ENCODE peak calls at places on chromosome 1, in nine cellular contexts. P is mesendoderm; V is heart left ventricle; X is CD8-positive, alpha-beta T cell; A is MM.1S; Q is astrocyte; D is right cardiac atrium; G is PC-9; M is PC-3. R is an unnamed sample. For H3K4me1, the result is how much of the 10 kb centered on the place peaks cover.

GRCh38 chr1:220123889-220124288 is 30.0 kb downstream of the IARS2 start:
- DNase-seq in P (peak), V (no peak), X (no peak), A (peak), Q (no peak), D (no peak), G (no peak), M (peak), R (no peak)

GRCh38 chr1:232278925-232279324 is 351.0 kb downstream of the SIPA1L2 start:
- DNase-seq in P (peak), V (no peak), X (no peak), A (no peak), Q (no peak), D (no peak), G (no peak), M (no peak), R (no peak)

GRCh38 chr1:24659166-24659904 is 16.2 kb downstream of the SRRM1 start:
- DNase-seq in P (no peak), V (no peak), X (no peak), A (no peak), Q (no peak), D (no peak), G (no peak), M (no peak), R (no peak)

GRCh38 chr1:160437432-160438319 is 37.3 kb downstream of the VANGL2 start:
- DNase-seq in P (no peak), V (no peak), X (no peak), A (peak), Q (no peak), D (no peak), G (no peak), M (no peak), R (peak)

GRCh38 chr1:220497220-220497756 is 30.6 kb upstream of the MARK1 start:
- DNase-seq in P (peak), V (no peak), X (no peak), A (no peak), Q (no peak), D (no peak), G (no peak), M (no peak), R (no peak)

GRCh38 chr1:62391369-62391971 is 45.4 kb upstream of the USP1 start:
- DNase-seq in P (peak), V (no peak), X (peak), A (peak), Q (no peak), D (no peak), G (no peak), M (peak), R (no peak)

GRCh38 chr1:58437623-58438022 is 108.9 kb downstream of the OMA1 start:
- DNase-seq in P (peak), V (no peak), X (no peak), A (no peak), Q (no peak), D (no peak), G (no peak), M (no peak), R (no peak)

GRCh38 chr1:204463125-204464060 is 31.2 kb downstream of the PIK3C2B start:
- DNase-seq in P (no peak), V (no peak), X (no peak), A (no peak), Q (no peak), D (peak), G (peak), M (no peak), R (no peak)

GRCh38 chr1:21012937-21013336 is 163.8 kb downstream of the EIF4G3 start:
- DNase-seq in P (peak), V (no peak), X (no peak), A (no peak), Q (peak), D (peak), G (no peak), M (no peak), R (no peak)

GRCh38 chr1:178513278-178513983 is 522 bp downstream of the TEX35 start:
- DNase-seq in P (peak), V (peak), X (no peak), A (no peak), Q (no peak), D (peak), G (no peak), M (peak), R (no peak)

GRCh38 chr1:68231627-68232303 is 558 bp downstream of the WLS start:
- DNase-seq in P (peak), V (peak), X (no peak), A (peak), Q (peak), D (peak), G (no peak), M (peak), R (no peak)

GRCh38 chr1:10788592-10789006 is 7.8 kb downstream of the CASZ1 start:
- DNase-seq in P (peak), V (peak), X (no peak), A (no peak), Q (no peak), D (peak), G (no peak), M (peak), R (no peak)

GRCh38 chr1:26848947-26849774 is 13.8 kb upstream of the SFN start:
- DNase-seq in P (no peak), V (no peak), X (no peak), A (no peak), Q (peak), D (peak), G (peak), M (peak), R (no peak)

GRCh38 chr1:201493757-201494617 is 12.9 kb downstream of the CSRP1 start:
- DNase-seq in P (no peak), V (no peak), X (no peak), A (no peak), Q (peak), D (peak), G (no peak), M (no peak), R (no peak)

GRCh38 chr1:31572323-31573104 is 3.8 kb upstream of the TINAGL1 start:
- DNase-seq in P (no peak), V (no peak), X (no peak), A (no peak), Q (no peak), D (no peak), G (peak), M (no peak), R (no peak)

GRCh38 chr1:25572708-25573590 is 29.5 kb downstream of the LDLRAP1 start:
- DNase-seq in P (peak), V (no peak), X (peak), A (peak), Q (no peak), D (peak), G (no peak), M (peak), R (peak)

GRCh38 chr1:202590119-202590518 is 120.1 kb downstream of the SYT2 start:
- DNase-seq in P (no peak), V (no peak), X (no peak), A (no peak), Q (no peak), D (no peak), G (no peak), M (no peak), R (no peak)

GRCh38 chr1:33988161-33988560 is 124.3 kb downstream of the HMGB4 start:
- DNase-seq in P (no peak), V (no peak), X (no peak), A (no peak), Q (no peak), D (no peak), G (no peak), M (no peak), R (no peak)

GRCh38 chr1:198672124-198672523 is 33.3 kb downstream of the PTPRC start:
- DNase-seq in P (peak), V (no peak), X (no peak), A (no peak), Q (peak), D (no peak), G (peak), M (peak), R (no peak)

DNA sequence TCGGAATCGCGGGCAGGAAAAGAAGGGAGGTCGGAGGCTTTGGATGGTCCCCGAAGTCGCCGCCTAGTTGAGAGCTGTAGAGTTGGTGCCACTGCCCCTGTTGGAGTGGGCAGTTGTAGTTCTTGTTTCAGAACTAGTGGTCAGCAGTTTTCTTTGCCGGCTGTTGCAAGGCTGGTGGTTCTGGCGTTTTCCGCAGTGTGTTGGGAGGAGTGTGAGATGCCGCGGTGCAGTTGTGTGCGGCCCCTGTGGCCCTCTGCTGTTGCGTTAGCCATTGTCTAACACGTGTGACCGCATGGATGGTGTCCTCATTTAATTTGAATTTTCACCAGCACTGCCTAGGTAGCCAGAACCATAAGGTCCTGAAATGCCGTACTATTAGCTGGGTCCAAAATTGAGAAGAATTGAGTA is 1.4 kb downstream of the ARF1 start:
- DNase-seq in P (no peak), V (peak), X (no peak), A (peak), Q (no peak), D (no peak), G (no peak), M (peak), R (no peak)
- H3K4me1 ChIP-seq in P (under half), V (half or more), X (half or more), A (half or more), Q (half or more), D (under half), G (half or more), M (half or more), R (half or more)

GRCh38 chr1:17045623-17046022 is 8.2 kb downstream of the SDHB start:
- DNase-seq in P (no peak), V (no peak), X (no peak), A (peak), Q (no peak), D (no peak), G (no peak), M (no peak), R (no peak)

GRCh38 chr1:17045140-17045539 is 8.7 kb downstream of the SDHB start:
- DNase-seq in P (no peak), V (no peak), X (no peak), A (no peak), Q (no peak), D (no peak), G (no peak), M (no peak), R (no peak)

GRCh38 chr1:17047924-17048323 is 5.9 kb downstream of the SDHB start:
- DNase-seq in P (no peak), V (no peak), X (no peak), A (no peak), Q (no peak), D (no peak), G (no peak), M (no peak), R (no peak)

GRCh38 chr1:17043676-17044075 is 10.2 kb downstream of the SDHB start:
- DNase-seq in P (no peak), V (no peak), X (no peak), A (no peak), Q (no peak), D (no peak), G (no peak), M (no peak), R (no peak)

GRCh38 chr1:17046043-17046657 is 7.7 kb downstream of the SDHB start:
- DNase-seq in P (peak), V (no peak), X (no peak), A (peak), Q (peak), D (no peak), G (peak), M (peak), R (peak)
- H3K4me3 ChIP-seq in P (no peak), V (peak), X (no peak), A (peak), Q (peak), D (peak), G (no peak), M (no peak), R (no peak)

DNA sequence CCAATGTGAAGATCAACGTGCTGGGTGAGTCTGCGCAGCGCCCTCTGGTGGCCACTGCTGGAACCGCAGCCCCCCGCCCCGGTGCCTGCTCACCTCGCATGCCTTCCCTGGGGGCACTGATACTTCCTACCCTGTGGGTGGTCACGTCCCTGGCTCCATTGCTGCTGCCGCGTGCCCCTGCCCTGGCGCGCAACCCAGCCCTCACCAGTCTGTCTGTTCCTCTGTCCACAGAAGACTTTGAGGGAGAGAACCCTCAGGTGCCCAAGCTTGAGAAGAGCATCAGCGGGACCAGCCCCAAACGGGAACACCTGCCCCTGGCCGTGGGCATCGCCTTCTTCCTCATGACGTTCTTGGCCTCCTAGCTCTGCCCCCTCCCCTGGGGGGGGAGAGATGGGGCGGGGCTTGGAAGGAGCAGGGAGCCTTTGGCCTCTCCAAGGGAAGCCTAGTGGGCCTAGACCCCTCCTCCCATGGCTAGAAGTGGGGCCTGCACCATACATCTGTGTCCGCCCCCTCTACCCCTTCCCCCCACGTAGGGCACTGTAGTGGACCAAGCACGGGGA is 7.6 kb downstream of the EFNA3 start:
- DNase-seq in P (peak), V (peak), X (peak), A (peak), Q (no peak), D (peak), G (peak), M (peak), R (peak)
- H3K4me1 ChIP-seq in P (under half), V (under half), X (under half), A (under half), Q (under half), D (under half), G (under half), M (half or more), R (under half)

DNA sequence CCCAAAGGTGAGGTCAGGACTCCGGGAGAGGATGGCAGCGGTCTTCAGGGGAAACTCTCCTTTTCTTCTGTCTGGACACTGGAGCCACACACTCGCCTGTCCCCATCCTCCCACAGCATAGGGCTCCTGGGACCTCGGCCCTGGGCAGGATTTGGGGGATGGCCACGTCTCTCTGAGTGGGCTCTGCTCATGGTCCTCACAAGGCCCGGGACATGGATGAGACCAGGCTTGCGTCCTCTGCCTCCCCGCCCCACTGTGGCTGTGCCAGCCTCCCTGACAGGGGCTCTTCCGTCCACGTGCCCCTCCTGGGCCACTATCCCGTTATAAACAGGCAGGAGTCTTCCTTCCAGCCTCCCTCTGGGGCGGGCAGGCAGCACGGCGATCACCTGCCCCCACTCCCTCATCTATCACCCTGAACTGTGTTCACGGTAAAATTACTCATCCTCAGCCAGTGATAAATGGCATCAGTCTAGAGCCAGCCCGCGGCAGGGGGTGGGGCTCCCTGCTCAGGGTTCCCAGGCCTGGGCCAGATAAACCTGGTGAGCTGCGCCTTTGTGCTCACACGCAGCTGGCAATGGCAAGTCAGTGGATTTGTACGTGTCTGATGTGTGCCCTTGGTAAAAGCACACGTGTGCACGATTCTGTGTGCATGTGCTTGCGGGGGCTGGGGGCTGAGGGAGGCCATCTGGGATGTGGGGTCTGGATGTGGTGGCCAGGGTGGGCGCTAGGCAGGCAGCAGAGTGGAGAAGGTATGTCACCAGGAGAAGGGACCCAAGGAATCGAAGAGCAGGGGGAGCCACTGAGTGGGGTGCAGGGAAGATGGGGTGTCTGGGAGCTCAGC is 12.6 kb upstream of the SAMD11 start:
- DNase-seq in P (no peak), V (no peak), X (peak), A (no peak), Q (peak), D (peak), G (peak), M (peak), R (no peak)
- H3K4me3 ChIP-seq in P (no peak), V (no peak), X (no peak), A (no peak), Q (no peak), D (no peak), G (no peak), M (no peak), R (no peak)